ENCODE peak calls at places on chromosomes 1 and 21, in five cellular contexts. H is body of pancreas; Z is heart left ventricle; L is CD8-positive, alpha-beta T cell; S is adrenal gland. B is an unnamed sample. For H3K4me1, the result is how much of the 10 kb centered on the place peaks cover.

GRCh38 chr1:205122489-205122882 is 708 bp upstream of the RBBP5 start:
- DNase-seq in Z (no peak), H (no peak), L (no peak), S (no peak), B (no peak)

GRCh38 chr21:45870421-45870820 is 111.1 kb upstream of the COL6A1 start:
- DNase-seq in H (no peak), Z (no peak), S (no peak), L (no peak), B (no peak)

GRCh38 chr1:109877776-109878175 is 32.9 kb upstream of the CSF1 start:
- DNase-seq in L (no peak), Z (no peak), H (no peak), S (no peak), B (no peak)

GRCh38 chr1:232707142-232707541 is 77.2 kb upstream of the SIPA1L2 start:
- DNase-seq in S (no peak), H (peak), Z (no peak), L (no peak), B (no peak)

GRCh38 chr1:204465469-204466415 is 28.9 kb downstream of the PIK3C2B start:
- DNase-seq in Z (no peak), L (no peak), S (no peak), H (no peak), B (no peak)

GRCh38 chr1:42940851-42941639 is 17.6 kb downstream of the SLC2A1 start:
- DNase-seq in Z (no peak), S (no peak), H (no peak), L (no peak), B (no peak)

GRCh38 chr21:26820473-26820872 is 24.7 kb downstream of the ADAMTS1 start:
- DNase-seq in Z (no peak), L (no peak), S (no peak), H (no peak), B (no peak)

GRCh38 chr1:56927986-56928385 is 37.8 kb downstream of the C8B start:
- DNase-seq in Z (no peak), L (no peak), S (no peak), H (no peak), B (no peak)

GRCh38 chr21:43868461-43868860 is 3.4 kb downstream of the AGPAT3 start:
- DNase-seq in H (peak), S (no peak), Z (no peak), L (no peak), B (no peak)

GRCh38 chr1:220696863-220697231 is 6.7 kb downstream of the C1orf115 start:
- DNase-seq in S (no peak), L (no peak), Z (no peak), H (no peak), B (no peak)

GRCh38 chr1:6010554-6010953 is 18.3 kb upstream of the NPHP4 start:
- DNase-seq in S (no peak), L (no peak), Z (peak), H (no peak), B (no peak)

GRCh38 chr1:201584510-201584991 is 45.6 kb downstream of the NAV1 start:
- DNase-seq in H (no peak), S (no peak), Z (peak), L (no peak), B (no peak)

DNA sequence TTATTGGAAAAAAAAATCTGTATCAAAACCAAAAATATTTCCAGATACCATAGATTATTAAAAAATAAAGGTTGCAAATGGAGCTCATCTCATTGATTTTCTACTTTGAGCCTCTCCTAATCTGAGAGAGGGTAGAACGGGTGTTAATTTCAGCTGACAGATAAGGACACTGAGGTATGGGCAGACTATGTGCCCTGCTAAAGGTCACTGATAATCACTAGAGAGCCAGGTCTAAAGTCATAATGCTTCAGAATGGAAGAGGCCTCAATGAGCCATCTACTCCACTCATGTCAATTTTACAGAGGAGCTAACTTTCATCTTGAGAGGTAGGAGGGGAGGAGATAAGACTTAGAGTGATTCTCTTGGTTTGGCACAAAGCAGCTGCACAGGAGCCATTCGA is 21.0 kb downstream of the GNG12 start:
- DNase-seq in S (no peak), L (no peak), Z (no peak), H (no peak), B (no peak)
- H3K4me1 ChIP-seq in S (under half), L (under half), Z (under half), H (under half), B (under half)

GRCh38 chr1:29125237-29125641 is 1.5 kb upstream of the TMEM200B start:
- DNase-seq in Z (no peak), S (no peak), L (no peak), H (no peak), B (no peak)
- H3K27ac ChIP-seq in Z (peak), S (no peak), L (no peak), H (peak), B (peak)

DNA sequence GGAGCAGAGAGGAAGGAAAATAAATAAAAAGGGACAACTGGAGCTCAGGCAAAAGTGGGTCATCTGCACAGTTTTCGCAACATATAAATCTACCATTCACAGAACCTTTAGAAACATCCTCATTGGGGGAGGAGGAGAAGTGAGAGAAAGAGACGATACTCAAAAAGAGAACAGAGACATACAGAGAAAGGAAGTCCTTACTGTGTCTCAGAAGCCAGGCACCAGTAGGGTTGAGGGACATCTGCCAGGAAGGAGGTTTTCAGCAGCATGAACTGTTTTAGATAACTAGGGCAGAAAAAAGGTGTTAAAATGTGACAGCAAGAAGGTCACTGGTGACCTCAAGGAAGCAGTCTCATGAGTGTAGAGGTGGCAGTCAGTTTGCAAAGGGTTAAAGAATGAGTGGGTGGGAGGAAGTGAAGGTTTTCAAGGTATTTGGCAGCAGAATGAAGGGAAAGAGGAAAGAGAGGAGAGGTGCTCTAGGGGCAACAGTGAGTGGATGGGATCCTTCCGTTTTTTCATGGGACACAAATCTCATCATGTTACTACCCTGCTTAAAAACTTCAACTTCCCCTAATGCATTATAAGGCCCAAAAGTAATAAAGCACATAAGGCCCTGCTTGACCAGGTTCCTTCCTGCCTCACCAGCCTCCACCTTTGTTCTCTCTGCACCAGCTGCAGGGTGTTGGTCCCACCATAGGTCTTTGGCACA is 9.5 kb downstream of the JAK1 start:
- DNase-seq in S (no peak), Z (no peak), L (no peak), H (no peak), B (no peak)
- H3K4me3 ChIP-seq in S (no peak), Z (no peak), L (no peak), H (no peak), B (no peak)

GRCh38 chr1:162420120-162420519 is 8.2 kb upstream of the SH2D1B start:
- DNase-seq in H (no peak), L (no peak), Z (no peak), S (no peak), B (no peak)
- H3K4me1 ChIP-seq in H (under half), L (under half), Z (under half), S (under half), B (under half)

B was measured in Peyer's patch.